ENCODE peak calls at places on chromosomes 13 and 19, in eight cellular contexts. V is GM12864, Q is Peyer's patch, I is heart right ventricle, C is PC-9, L is lower lobe of right lung, G is LNCaP clone FGC, W is uterus. S is an unnamed sample.

GRCh38 chr13:71536201-71536600 is 330.8 kb downstream of the DACH1 start:
- DNase-seq in V (no peak), Q (no peak), I (no peak), C (no peak), L (no peak), G (no peak), W (no peak), S (no peak)

GRCh38 chr19:55369651-55370304 is 485 bp downstream of the IL11 start:
- DNase-seq in V (no peak), Q (no peak), I (no peak), C (no peak), L (peak; percentile 50), G (no peak), W (no peak), S (peak; percentile 66)

GRCh38 chr13:112608212-112608611 is 20.3 kb upstream of the TUBGCP3 start:
- DNase-seq in V (no peak), Q (no peak), I (no peak), C (no peak), L (no peak), G (no peak), W (no peak), S (no peak)

GRCh38 chr13:28012896-28013295 is 24.4 kb upstream of the URAD start:
- DNase-seq in V (peak; percentile 69), Q (no peak), I (no peak), C (no peak), L (no peak), G (no peak), W (no peak), S (no peak)

GRCh38 chr19:18589380-18590272 is 1.0 kb downstream of the REX1BD start:
- DNase-seq in V (no peak), Q (peak; percentile 83), I (peak; percentile 71), C (peak; percentile 70), L (peak; percentile 83), G (peak; percentile 30), W (peak; percentile 68), S (peak; percentile 47)

GRCh38 chr19:45471866-45472556 is 4.2 kb downstream of the FOSB start:
- DNase-seq in V (no peak), Q (no peak), I (no peak), C (no peak), L (no peak), G (no peak), W (no peak), S (peak; percentile 8)

GRCh38 chr19:3058009-3058820 is 4.1 kb downstream of the TLE5 start:
- DNase-seq in V (no peak), Q (no peak), I (no peak), C (no peak), L (no peak), G (no peak), W (no peak), S (no peak)

GRCh38 chr13:45280751-45281634 is 60.0 kb downstream of the TPT1 start:
- DNase-seq in V (peak; percentile 21), Q (peak; percentile 83), I (peak; percentile 59), C (peak; percentile 75), L (peak; percentile 65), G (peak; percentile 25), W (peak; percentile 48), S (peak; percentile 83)

GRCh38 chr13:19586904-19587634 is 25.7 kb upstream of the TPTE2 start:
- DNase-seq in V (peak; percentile 71), Q (peak; percentile 79), I (peak; percentile 27), C (no peak), L (peak; percentile 55), G (no peak), W (no peak), S (peak; percentile 9)

GRCh38 chr13:32036131-32036695 is 4.6 kb downstream of the FRY start:
- DNase-seq in V (no peak), Q (no peak), I (no peak), C (no peak), L (no peak), G (no peak), W (no peak), S (no peak)

GRCh38 chr19:33957804-33958203 is 161.1 kb downstream of the KCTD15 start:
- DNase-seq in V (no peak), Q (no peak), I (no peak), C (no peak), L (no peak), G (no peak), W (no peak), S (no peak)

GRCh38 chr19:38900816-38901215 is 1.0 kb downstream of the NFKBIB start:
- DNase-seq in V (no peak), Q (no peak), I (no peak), C (no peak), L (no peak), G (no peak), W (no peak), S (no peak)

GRCh38 chr13:109700176-109700575 is 86.2 kb downstream of the IRS2 start:
- DNase-seq in V (no peak), Q (peak; percentile 87), I (peak; percentile 78), C (peak; percentile 42), L (peak; percentile 73), G (no peak), W (no peak), S (peak; percentile 88)
- H3K4me3 ChIP-seq in V (no peak overlapping the region), Q (no peak overlapping the region), I (no peak overlapping the region), C (no peak overlapping the region), L (no peak overlapping the region), G (no peak overlapping the region), W (no peak overlapping the region), S (no peak overlapping the region)

DNA sequence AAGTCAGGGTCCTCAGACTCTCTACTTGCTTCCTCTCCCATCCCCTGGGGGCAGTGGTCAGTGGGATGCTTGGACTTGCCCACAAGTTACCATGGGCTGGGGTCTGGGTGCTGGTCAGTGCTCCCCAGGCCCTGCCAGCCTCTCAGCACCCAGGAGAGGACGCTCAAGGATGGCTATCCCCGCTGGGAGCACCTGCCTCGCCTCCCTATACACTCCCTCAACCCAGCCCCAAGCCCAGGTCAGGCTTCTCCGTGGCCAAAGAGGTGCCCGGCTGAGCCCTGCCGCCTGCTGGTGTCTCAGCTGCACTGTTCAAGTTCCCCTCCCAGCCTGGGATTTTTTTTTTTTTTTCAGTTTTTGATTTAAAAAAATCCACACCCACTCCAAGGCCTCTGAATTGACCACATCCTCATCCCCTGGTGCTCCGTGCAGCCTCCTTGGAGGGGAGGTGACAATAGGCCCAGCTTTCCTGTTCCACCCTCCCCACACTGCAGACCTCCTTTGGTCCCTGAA is 10.8 kb downstream of the F2RL3 start:
- DNase-seq in V (no peak), Q (peak; percentile 75), I (no peak), C (peak; percentile 45), L (peak; percentile 73), G (no peak), W (no peak), S (peak; percentile 18)
- TF ChIP-seq CTCF in V (peak; percentile 79), Q (peak; percentile 45), I (peak; percentile 29), C (peak; percentile 82), L (peak; percentile 57), G (peak; percentile 37), W (no peak), S (peak; percentile 64)

DNA sequence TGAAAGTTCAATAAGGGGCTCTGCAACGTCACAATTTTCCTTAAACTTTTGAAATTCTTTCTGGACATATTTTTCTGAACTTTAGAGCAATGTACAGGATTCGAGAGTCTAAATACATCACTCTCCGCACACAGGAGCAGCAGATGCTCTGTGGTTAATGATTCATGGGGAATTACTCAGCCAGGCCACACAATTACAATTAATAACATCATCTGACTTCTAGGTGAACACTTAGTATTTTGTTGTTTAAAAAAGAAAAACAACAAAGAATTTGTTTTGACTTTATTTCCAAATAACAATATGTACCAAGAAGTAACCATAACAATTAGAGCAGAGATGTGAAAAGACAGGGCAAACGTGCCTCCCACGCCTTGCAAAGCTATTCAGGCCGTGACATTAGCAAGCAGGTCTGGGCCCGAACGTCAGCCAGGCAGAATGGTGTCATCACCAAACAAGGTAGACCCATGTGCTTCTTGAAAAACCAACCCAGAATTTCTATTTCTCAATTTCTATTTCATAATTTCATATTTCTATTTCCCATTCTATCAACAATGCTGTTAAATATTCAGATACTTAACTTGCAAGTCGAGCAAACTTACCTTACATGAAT is 236.3 kb downstream of the COL4A1 start:
- DNase-seq in V (no peak), Q (no peak), I (no peak), C (no peak), L (no peak), G (no peak), W (no peak), S (peak; percentile 61)
- H3K4me3 ChIP-seq in V (no peak overlapping the region), Q (no peak overlapping the region), I (no peak overlapping the region), C (no peak overlapping the region), L (no peak overlapping the region), G (no peak overlapping the region), W (no peak overlapping the region), S (no peak overlapping the region)

GRCh38 chr19:36378625-36379509 is at the start of gene ZFP14:
- DNase-seq in V (peak; percentile 90), Q (peak; percentile 98), I (peak; percentile 93), C (peak; percentile 83), L (peak; percentile 96), G (peak; percentile 75), W (peak; percentile 92), S (peak; percentile 93)
- TF ChIP-seq CTCF in V (peak; percentile 43), Q (peak; percentile 32), I (no peak), C (peak; percentile 36), L (no peak), G (peak; percentile 13), W (no peak), S (peak; percentile 34)

GRCh38 chr19:5306531-5306930 is 34.1 kb downstream of the PTPRS start:
- DNase-seq in V (no peak), Q (no peak), I (no peak), C (no peak), L (no peak), G (no peak), W (no peak), S (no peak)

GRCh38 chr19:5308471-5309437 is 31.9 kb downstream of the PTPRS start:
- DNase-seq in V (no peak), Q (peak; percentile 55), I (peak; percentile 54), C (no peak), L (no peak), G (no peak), W (peak; percentile 76), S (peak; percentile 93)

GRCh38 chr19:5312058-5312457 is 28.6 kb downstream of the PTPRS start:
- DNase-seq in V (no peak), Q (no peak), I (no peak), C (no peak), L (no peak), G (no peak), W (no peak), S (no peak)

GRCh38 chr19:5307655-5308054 is 33.0 kb downstream of the PTPRS start:
- DNase-seq in V (no peak), Q (no peak), I (no peak), C (no peak), L (no peak), G (no peak), W (no peak), S (no peak)

DNA sequence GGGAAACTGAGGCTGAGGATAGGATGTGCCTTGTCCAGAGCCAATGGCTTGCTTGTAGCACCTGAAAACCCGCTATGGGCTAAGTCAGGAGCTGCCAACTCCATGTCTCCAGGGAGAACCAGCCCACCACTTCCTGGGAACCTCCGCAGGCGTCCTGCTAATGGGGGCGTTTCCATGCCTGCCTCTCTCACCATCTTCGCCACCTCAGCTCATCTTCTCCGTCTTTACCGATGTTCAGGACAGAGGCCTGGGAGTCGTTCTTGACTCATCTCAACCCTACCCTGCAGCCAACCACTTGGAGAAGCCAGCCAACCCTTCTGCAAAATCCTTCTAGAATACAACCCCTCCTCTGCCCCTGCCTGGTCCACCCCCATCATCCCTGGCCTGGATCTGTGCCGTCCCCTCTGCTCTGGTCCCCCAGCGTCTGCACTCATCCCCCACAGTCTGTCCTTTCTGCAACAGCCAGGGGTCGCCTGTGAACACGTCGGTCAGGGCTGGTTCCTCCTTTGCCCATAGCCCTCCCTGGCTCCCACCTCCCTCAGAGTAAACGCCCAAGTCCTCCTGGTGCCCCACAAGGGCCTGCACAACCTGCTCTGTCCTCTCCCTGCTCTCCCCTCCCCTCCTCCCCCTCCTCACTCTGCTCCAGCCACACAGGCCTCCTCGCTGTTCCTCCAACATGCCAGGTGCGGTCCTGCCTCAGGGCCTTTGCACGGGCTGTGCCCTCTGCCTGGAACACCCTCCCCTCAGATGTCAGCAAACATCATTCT is 31.0 kb downstream of the PTPRS start:
- DNase-seq in V (no peak), Q (no peak), I (no peak), C (no peak), L (no peak), G (no peak), W (no peak), S (no peak)
- H3K4me3 ChIP-seq in V (no peak overlapping the region), Q (no peak overlapping the region), I (no peak overlapping the region), C (no peak overlapping the region), L (no peak overlapping the region), G (no peak overlapping the region), W (no peak overlapping the region), S (no peak overlapping the region)

S was measured in astrocyte of the spinal cord.